ENCODE peak calls at places on chromosomes 11 and 22, in ten cellular contexts. One of them, this sample, is unnamed.
A peak's percentile ranks its signal among the peaks of the same experiment; 100 is the strongest.

GRCh38 chr22:44159230-44159629 is 21.5 kb upstream of the PARVG start:
- DNase-seq in CD8-positive, alpha-beta T cell: no peak
- DNase-seq in right atrium auricular region: no peak
- DNase-seq in IMR-90: no peak
- DNase-seq in psoas muscle: no peak
- DNase-seq in fibroblast of lung: peak; percentile 47
- DNase-seq in AG04450: no peak
- DNase-seq in uterus: no peak
- DNase-seq in mesendoderm: no peak
- DNase-seq in mammary epithelial cell: no peak
- DNase-seq in this sample: no peak

GRCh38 chr11:111560785-111561184 is 20.3 kb downstream of the LAYN start:
- DNase-seq in fibroblast of lung: no peak
- DNase-seq in AG04450: no peak
- DNase-seq in uterus: no peak
- DNase-seq in CD8-positive, alpha-beta T cell: no peak
- DNase-seq in right atrium auricular region: no peak
- DNase-seq in mesendoderm: no peak
- DNase-seq in IMR-90: no peak
- DNase-seq in mammary epithelial cell: no peak
- DNase-seq in psoas muscle: no peak
- DNase-seq in this sample: no peak

GRCh38 chr22:50141891-50142363 is 28.6 kb upstream of the PANX2 start:
- DNase-seq in AG04450: peak; percentile 29
- DNase-seq in uterus: no peak
- DNase-seq in IMR-90: peak; percentile 52
- DNase-seq in right atrium auricular region: no peak
- DNase-seq in mammary epithelial cell: no peak
- DNase-seq in fibroblast of lung: no peak
- DNase-seq in CD8-positive, alpha-beta T cell: no peak
- DNase-seq in psoas muscle: no peak
- DNase-seq in mesendoderm: peak; percentile 46
- DNase-seq in this sample: peak; percentile 62

GRCh38 chr11:77107950-77108349 is 5.3 kb downstream of the OMP start:
- DNase-seq in mesendoderm: no peak
- DNase-seq in right atrium auricular region: no peak
- DNase-seq in uterus: peak; percentile 65
- DNase-seq in fibroblast of lung: peak; percentile 94
- DNase-seq in CD8-positive, alpha-beta T cell: no peak
- DNase-seq in psoas muscle: peak; percentile 72
- DNase-seq in mammary epithelial cell: peak; percentile 77
- DNase-seq in AG04450: peak; percentile 52
- DNase-seq in IMR-90: peak; percentile 95
- DNase-seq in this sample: peak; percentile 99

GRCh38 chr22:16717699-16718558 is 107.3 kb downstream of the XKR3 start:
- DNase-seq in uterus: no peak
- DNase-seq in AG04450: no peak
- DNase-seq in IMR-90: no peak
- DNase-seq in fibroblast of lung: no peak
- DNase-seq in mammary epithelial cell: no peak
- DNase-seq in right atrium auricular region: no peak
- DNase-seq in mesendoderm: no peak
- DNase-seq in CD8-positive, alpha-beta T cell: no peak
- DNase-seq in psoas muscle: no peak
- DNase-seq in this sample: no peak

GRCh38 chr22:27668828-27669797 is 132.4 kb downstream of the MN1 start:
- DNase-seq in CD8-positive, alpha-beta T cell: no peak
- DNase-seq in fibroblast of lung: peak; percentile 70
- DNase-seq in uterus: no peak
- DNase-seq in right atrium auricular region: peak; percentile 90
- DNase-seq in mammary epithelial cell: no peak
- DNase-seq in mesendoderm: peak; percentile 71
- DNase-seq in AG04450: no peak
- DNase-seq in IMR-90: peak; percentile 18
- DNase-seq in psoas muscle: peak; percentile 96
- DNase-seq in this sample: peak; percentile 87

GRCh38 chr22:36369922-36370781 is 17.6 kb downstream of the MYH9 start:
- DNase-seq in right atrium auricular region: no peak
- DNase-seq in psoas muscle: no peak
- DNase-seq in mammary epithelial cell: peak; percentile 74
- DNase-seq in AG04450: no peak
- DNase-seq in IMR-90: peak; percentile 41
- DNase-seq in fibroblast of lung: peak; percentile 63
- DNase-seq in uterus: no peak
- DNase-seq in mesendoderm: peak; percentile 73
- DNase-seq in CD8-positive, alpha-beta T cell: no peak
- DNase-seq in this sample: peak; percentile 89

GRCh38 chr11:75240381-75241035 is at the start of gene TPBGL:
- DNase-seq in CD8-positive, alpha-beta T cell: peak; percentile 48
- DNase-seq in uterus: peak; percentile 57
- DNase-seq in mammary epithelial cell: no peak
- DNase-seq in AG04450: no peak
- DNase-seq in IMR-90: no peak
- DNase-seq in fibroblast of lung: peak; percentile 6
- DNase-seq in psoas muscle: no peak
- DNase-seq in right atrium auricular region: no peak
- DNase-seq in mesendoderm: peak; percentile 55
- DNase-seq in this sample: peak; percentile 82

GRCh38 chr22:42773161-42773560 is 52.5 kb upstream of the A4GALT start:
- DNase-seq in psoas muscle: no peak
- DNase-seq in uterus: no peak
- DNase-seq in AG04450: no peak
- DNase-seq in CD8-positive, alpha-beta T cell: no peak
- DNase-seq in mesendoderm: peak; percentile 89
- DNase-seq in fibroblast of lung: no peak
- DNase-seq in IMR-90: no peak
- DNase-seq in right atrium auricular region: no peak
- DNase-seq in mammary epithelial cell: no peak
- DNase-seq in this sample: peak; percentile 69

GRCh38 chr11:134398644-134399292 is 13.3 kb downstream of the B3GAT1 start:
- DNase-seq in psoas muscle: no peak
- DNase-seq in CD8-positive, alpha-beta T cell: no peak
- DNase-seq in uterus: no peak
- DNase-seq in fibroblast of lung: no peak
- DNase-seq in IMR-90: no peak
- DNase-seq in mesendoderm: no peak
- DNase-seq in AG04450: no peak
- DNase-seq in mammary epithelial cell: no peak
- DNase-seq in right atrium auricular region: no peak
- DNase-seq in this sample: no peak

GRCh38 chr22:39710380-39711117 is 140.0 kb downstream of the CACNA1I start:
- DNase-seq in uterus: no peak
- DNase-seq in fibroblast of lung: peak; percentile 8
- DNase-seq in mesendoderm: no peak
- DNase-seq in IMR-90: no peak
- DNase-seq in AG04450: no peak
- DNase-seq in mammary epithelial cell: no peak
- DNase-seq in right atrium auricular region: no peak
- DNase-seq in psoas muscle: no peak
- DNase-seq in CD8-positive, alpha-beta T cell: no peak
- DNase-seq in this sample: no peak

GRCh38 chr11:60459345-60459744 is 3.7 kb downstream of the MS4A1 start:
- DNase-seq in mesendoderm: no peak
- DNase-seq in CD8-positive, alpha-beta T cell: no peak
- DNase-seq in IMR-90: no peak
- DNase-seq in uterus: no peak
- DNase-seq in right atrium auricular region: no peak
- DNase-seq in AG04450: no peak
- DNase-seq in psoas muscle: no peak
- DNase-seq in mammary epithelial cell: no peak
- DNase-seq in fibroblast of lung: no peak
- DNase-seq in this sample: no peak

GRCh38 chr11:126993599-126993998 is 7.0 kb downstream of the KIRREL3 start:
- DNase-seq in AG04450: no peak
- DNase-seq in psoas muscle: no peak
- DNase-seq in fibroblast of lung: peak; percentile 44
- DNase-seq in right atrium auricular region: no peak
- DNase-seq in mammary epithelial cell: no peak
- DNase-seq in IMR-90: peak; percentile 54
- DNase-seq in CD8-positive, alpha-beta T cell: no peak
- DNase-seq in uterus: no peak
- DNase-seq in mesendoderm: no peak
- DNase-seq in this sample: no peak

GRCh38 chr11:115606223-115607220 is 102.3 kb upstream of the CADM1 start:
- DNase-seq in right atrium auricular region: peak; percentile 62
- DNase-seq in mammary epithelial cell: no peak
- DNase-seq in CD8-positive, alpha-beta T cell: no peak
- DNase-seq in uterus: peak; percentile 31
- DNase-seq in AG04450: peak; percentile 32
- DNase-seq in fibroblast of lung: peak; percentile 86
- DNase-seq in psoas muscle: no peak
- DNase-seq in IMR-90: peak; percentile 67
- DNase-seq in mesendoderm: no peak
- DNase-seq in this sample: no peak

GRCh38 chr11:67276821-67277230 is 10.6 kb downstream of the GRK2 start:
- DNase-seq in fibroblast of lung: no peak
- DNase-seq in IMR-90: peak; percentile 45
- DNase-seq in AG04450: no peak
- DNase-seq in mesendoderm: peak; percentile 61
- DNase-seq in uterus: no peak
- DNase-seq in mammary epithelial cell: no peak
- DNase-seq in right atrium auricular region: no peak
- DNase-seq in CD8-positive, alpha-beta T cell: peak; percentile 73
- DNase-seq in psoas muscle: peak; percentile 72
- DNase-seq in this sample: peak; percentile 97

GRCh38 chr11:67277231-67277961 is 11.1 kb downstream of the GRK2 start:
- DNase-seq in fibroblast of lung: peak; percentile 58
- DNase-seq in right atrium auricular region: peak; percentile 96
- DNase-seq in mesendoderm: peak; percentile 84
- DNase-seq in uterus: peak; percentile 80
- DNase-seq in CD8-positive, alpha-beta T cell: peak; percentile 95
- DNase-seq in AG04450: no peak
- DNase-seq in psoas muscle: peak; percentile 94
- DNase-seq in IMR-90: peak; percentile 64
- DNase-seq in mammary epithelial cell: peak; percentile 47
- DNase-seq in this sample: peak; percentile 98

GRCh38 chr11:67274768-67275605 is 8.7 kb downstream of the GRK2 start:
- DNase-seq in psoas muscle: peak; percentile 76
- DNase-seq in IMR-90: no peak
- DNase-seq in AG04450: no peak
- DNase-seq in uterus: peak; percentile 41
- DNase-seq in mammary epithelial cell: no peak
- DNase-seq in CD8-positive, alpha-beta T cell: no peak
- DNase-seq in mesendoderm: no peak
- DNase-seq in fibroblast of lung: no peak
- DNase-seq in right atrium auricular region: no peak
- DNase-seq in this sample: peak; percentile 62

GRCh38 chr11:67273260-67273990 is 7.2 kb downstream of the GRK2 start:
- DNase-seq in mesendoderm: no peak
- DNase-seq in uterus: peak; percentile 16
- DNase-seq in right atrium auricular region: no peak
- DNase-seq in AG04450: no peak
- DNase-seq in mammary epithelial cell: no peak
- DNase-seq in CD8-positive, alpha-beta T cell: no peak
- DNase-seq in fibroblast of lung: no peak
- DNase-seq in psoas muscle: peak; percentile 60
- DNase-seq in IMR-90: no peak
- DNase-seq in this sample: peak; percentile 92

GRCh38 chr11:67275606-67276409 is 9.5 kb downstream of the GRK2 start:
- DNase-seq in fibroblast of lung: no peak
- DNase-seq in psoas muscle: peak; percentile 41
- DNase-seq in mesendoderm: peak; percentile 27
- DNase-seq in CD8-positive, alpha-beta T cell: no peak
- DNase-seq in right atrium auricular region: no peak
- DNase-seq in mammary epithelial cell: no peak
- DNase-seq in uterus: no peak
- DNase-seq in IMR-90: no peak
- DNase-seq in AG04450: no peak
- DNase-seq in this sample: peak; percentile 65
- H3K27ac ChIP-seq in fibroblast of lung: no peak overlapping the region
- H3K27ac ChIP-seq in psoas muscle: peak overlapping the region; percentile 71
- H3K27ac ChIP-seq in mesendoderm: no peak overlapping the region
- H3K27ac ChIP-seq in CD8-positive, alpha-beta T cell: peak overlapping the region; percentile 70
- H3K27ac ChIP-seq in right atrium auricular region: peak overlapping the region; percentile 84
- H3K27ac ChIP-seq in mammary epithelial cell: no peak overlapping the region
- H3K27ac ChIP-seq in uterus: peak overlapping the region; percentile 88
- H3K27ac ChIP-seq in IMR-90: peak overlapping the region; percentile 12
- H3K27ac ChIP-seq in AG04450: no peak overlapping the region
- H3K27ac ChIP-seq in this sample: peak overlapping the region; percentile 69

GRCh38 chr11:65583589-65583988 is 7.7 kb downstream of the EHBP1L1 start:
- DNase-seq in CD8-positive, alpha-beta T cell: no peak
- DNase-seq in uterus: no peak
- DNase-seq in IMR-90: no peak
- DNase-seq in right atrium auricular region: no peak
- DNase-seq in AG04450: no peak
- DNase-seq in mammary epithelial cell: no peak
- DNase-seq in psoas muscle: no peak
- DNase-seq in fibroblast of lung: no peak
- DNase-seq in mesendoderm: no peak
- DNase-seq in this sample: no peak
- H3K27ac ChIP-seq in CD8-positive, alpha-beta T cell: no peak overlapping the region
- H3K27ac ChIP-seq in uterus: no peak overlapping the region
- H3K27ac ChIP-seq in IMR-90: no peak overlapping the region
- H3K27ac ChIP-seq in right atrium auricular region: no peak overlapping the region
- H3K27ac ChIP-seq in AG04450: no peak overlapping the region
- H3K27ac ChIP-seq in mammary epithelial cell: no peak overlapping the region
- H3K27ac ChIP-seq in psoas muscle: peak overlapping the region; percentile 58
- H3K27ac ChIP-seq in fibroblast of lung: no peak overlapping the region
- H3K27ac ChIP-seq in mesendoderm: no peak overlapping the region
- H3K27ac ChIP-seq in this sample: no peak overlapping the region

DNA sequence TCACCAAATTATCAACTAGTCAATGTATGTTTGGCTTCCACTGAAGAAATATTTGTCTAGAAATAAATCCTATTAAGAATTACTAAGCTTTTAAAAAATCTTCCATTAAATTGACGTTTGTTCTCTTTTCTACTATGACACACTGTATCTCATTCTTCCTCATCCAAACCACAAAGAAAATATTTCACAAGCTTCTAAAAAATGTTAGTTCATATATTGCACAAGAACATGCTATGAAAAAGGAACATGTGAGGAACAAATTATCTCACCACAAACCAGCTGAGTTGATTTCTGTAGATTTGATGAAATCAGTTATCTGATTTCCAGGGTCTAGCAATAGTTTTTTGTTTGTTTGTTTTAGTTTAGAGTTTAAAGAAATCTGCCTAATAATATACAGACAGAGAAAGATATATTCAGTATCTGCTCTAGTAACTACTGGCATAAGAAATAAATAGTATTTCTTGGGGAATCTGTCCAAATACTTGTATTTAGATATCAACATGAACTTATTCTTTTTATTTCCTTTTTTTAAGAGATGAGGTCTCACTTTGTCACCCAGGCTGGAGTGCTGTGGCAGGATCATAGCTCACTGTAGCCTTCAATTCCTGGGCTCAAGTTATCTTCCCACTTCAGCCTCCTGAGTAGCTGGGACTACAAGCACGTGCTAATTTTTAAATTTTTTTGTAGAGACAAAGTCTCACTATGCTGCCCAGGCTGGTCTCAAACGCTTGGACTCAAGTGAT is 161.7 kb downstream of the ATG16L2 start:
- DNase-seq in uterus: no peak
- DNase-seq in fibroblast of lung: peak; percentile 91
- DNase-seq in right atrium auricular region: no peak
- DNase-seq in IMR-90: peak; percentile 96
- DNase-seq in psoas muscle: no peak
- DNase-seq in mesendoderm: no peak
- DNase-seq in AG04450: peak; percentile 59
- DNase-seq in CD8-positive, alpha-beta T cell: no peak
- DNase-seq in mammary epithelial cell: peak; percentile 79
- DNase-seq in this sample: peak; percentile 68
- H3K27ac ChIP-seq in uterus: peak overlapping the region; percentile 60
- H3K27ac ChIP-seq in fibroblast of lung: peak overlapping the region; percentile 58
- H3K27ac ChIP-seq in right atrium auricular region: peak overlapping the region; percentile 61
- H3K27ac ChIP-seq in IMR-90: peak overlapping the region; percentile 97
- H3K27ac ChIP-seq in psoas muscle: peak overlapping the region; percentile 27
- H3K27ac ChIP-seq in mesendoderm: no peak overlapping the region
- H3K27ac ChIP-seq in AG04450: peak overlapping the region; percentile 76
- H3K27ac ChIP-seq in CD8-positive, alpha-beta T cell: no peak overlapping the region
- H3K27ac ChIP-seq in mammary epithelial cell: no peak overlapping the region
- H3K27ac ChIP-seq in this sample: peak overlapping the region; percentile 76

GRCh38 chr22:32999039-32999861 is 58.9 kb downstream of the SYN3 start:
- DNase-seq in mesendoderm: no peak
- DNase-seq in uterus: no peak
- DNase-seq in IMR-90: no peak
- DNase-seq in AG04450: no peak
- DNase-seq in right atrium auricular region: peak; percentile 57
- DNase-seq in psoas muscle: no peak
- DNase-seq in mammary epithelial cell: no peak
- DNase-seq in fibroblast of lung: no peak
- DNase-seq in CD8-positive, alpha-beta T cell: no peak
- DNase-seq in this sample: no peak
- H3K27ac ChIP-seq in mesendoderm: no peak overlapping the region
- H3K27ac ChIP-seq in uterus: no peak overlapping the region
- H3K27ac ChIP-seq in IMR-90: no peak overlapping the region
- H3K27ac ChIP-seq in AG04450: no peak overlapping the region
- H3K27ac ChIP-seq in right atrium auricular region: no peak overlapping the region
- H3K27ac ChIP-seq in psoas muscle: no peak overlapping the region
- H3K27ac ChIP-seq in mammary epithelial cell: peak overlapping the region; percentile 14
- H3K27ac ChIP-seq in fibroblast of lung: no peak overlapping the region
- H3K27ac ChIP-seq in CD8-positive, alpha-beta T cell: no peak overlapping the region
- H3K27ac ChIP-seq in this sample: no peak overlapping the region

This sample was measured in osteoblast.